ENCODE peak calls at places on chromosomes 11 and 22, in six cellular contexts. One of them, this sample, is unnamed.

GRCh38 chr22:49404576-49405199 is 423.0 kb downstream of the BRD1 start:
- DNase-seq in HFF-Myc: no peak
- DNase-seq in tibial nerve: no peak
- DNase-seq in A673: no peak
- DNase-seq in aorta: no peak
- DNase-seq in Jurkat, Clone E6-1: no peak
- DNase-seq in this sample: no peak

GRCh38 chr22:48745842-48746788 is 1081.6 kb downstream of the BRD1 start:
- DNase-seq in HFF-Myc: no peak
- DNase-seq in tibial nerve: no peak
- DNase-seq in aorta: no peak
- DNase-seq in A673: no peak
- DNase-seq in Jurkat, Clone E6-1: no peak
- DNase-seq in this sample: no peak

GRCh38 chr22:28629420-28630184 is 50.0 kb downstream of the TTC28 start:
- DNase-seq in A673: peak
- DNase-seq in aorta: no peak
- DNase-seq in tibial nerve: no peak
- DNase-seq in HFF-Myc: no peak
- DNase-seq in Jurkat, Clone E6-1: no peak
- DNase-seq in this sample: no peak

GRCh38 chr11:122038543-122038942 is 77.5 kb downstream of the BLID start:
- DNase-seq in A673: peak
- DNase-seq in Jurkat, Clone E6-1: no peak
- DNase-seq in tibial nerve: no peak
- DNase-seq in aorta: no peak
- DNase-seq in HFF-Myc: peak
- DNase-seq in this sample: no peak

GRCh38 chr11:122697636-122698167 is 42.2 kb downstream of the UBASH3B start:
- DNase-seq in HFF-Myc: no peak
- DNase-seq in aorta: no peak
- DNase-seq in Jurkat, Clone E6-1: peak
- DNase-seq in A673: peak
- DNase-seq in tibial nerve: no peak
- DNase-seq in this sample: no peak

GRCh38 chr11:46322759-46323158 is 24.5 kb upstream of the DGKZ start:
- DNase-seq in tibial nerve: no peak
- DNase-seq in Jurkat, Clone E6-1: no peak
- DNase-seq in HFF-Myc: no peak
- DNase-seq in A673: peak
- DNase-seq in aorta: no peak
- DNase-seq in this sample: no peak

GRCh38 chr11:130940706-130941105 is 24.4 kb upstream of the SNX19 start:
- DNase-seq in tibial nerve: no peak
- DNase-seq in aorta: no peak
- DNase-seq in Jurkat, Clone E6-1: no peak
- DNase-seq in HFF-Myc: peak
- DNase-seq in A673: no peak
- DNase-seq in this sample: no peak

GRCh38 chr11:122439911-122440782 is 215.4 kb upstream of the UBASH3B start:
- DNase-seq in tibial nerve: no peak
- DNase-seq in Jurkat, Clone E6-1: no peak
- DNase-seq in HFF-Myc: no peak
- DNase-seq in A673: peak
- DNase-seq in aorta: no peak
- DNase-seq in this sample: peak

GRCh38 chr11:74695705-74696280 is 35.4 kb downstream of the CHRDL2 start:
- DNase-seq in tibial nerve: no peak
- DNase-seq in A673: no peak
- DNase-seq in HFF-Myc: no peak
- DNase-seq in Jurkat, Clone E6-1: no peak
- DNase-seq in aorta: no peak
- DNase-seq in this sample: no peak

GRCh38 chr11:75924966-75925784 is 110.2 kb downstream of the UVRAG start:
- DNase-seq in aorta: no peak
- DNase-seq in A673: no peak
- DNase-seq in tibial nerve: no peak
- DNase-seq in Jurkat, Clone E6-1: no peak
- DNase-seq in HFF-Myc: no peak
- DNase-seq in this sample: no peak

GRCh38 chr11:40388097-40388818 is 1071.2 kb downstream of the LRRC4C start:
- DNase-seq in HFF-Myc: peak
- DNase-seq in A673: no peak
- DNase-seq in aorta: no peak
- DNase-seq in tibial nerve: no peak
- DNase-seq in Jurkat, Clone E6-1: no peak
- DNase-seq in this sample: no peak

GRCh38 chr22:36922097-36922608 is 8.7 kb downstream of the CSF2RB start:
- DNase-seq in Jurkat, Clone E6-1: no peak
- DNase-seq in tibial nerve: no peak
- DNase-seq in HFF-Myc: no peak
- DNase-seq in A673: no peak
- DNase-seq in aorta: no peak
- DNase-seq in this sample: no peak

GRCh38 chr22:49047461-49047860 is 780.2 kb downstream of the BRD1 start:
- DNase-seq in Jurkat, Clone E6-1: no peak
- DNase-seq in tibial nerve: no peak
- DNase-seq in A673: no peak
- DNase-seq in HFF-Myc: no peak
- DNase-seq in aorta: no peak
- DNase-seq in this sample: no peak

GRCh38 chr11:84685976-84686375 is 941.2 kb downstream of the DLG2 start:
- DNase-seq in aorta: no peak
- DNase-seq in HFF-Myc: no peak
- DNase-seq in Jurkat, Clone E6-1: no peak
- DNase-seq in tibial nerve: no peak
- DNase-seq in A673: no peak
- DNase-seq in this sample: no peak

GRCh38 chr11:69537126-69537525 is 55.7 kb downstream of the LINC01488 start:
- DNase-seq in HFF-Myc: no peak
- DNase-seq in tibial nerve: no peak
- DNase-seq in Jurkat, Clone E6-1: no peak
- DNase-seq in aorta: no peak
- DNase-seq in A673: no peak
- DNase-seq in this sample: no peak

GRCh38 chr22:30253205-30253852 is 6.8 kb upstream of the LIF start:
- DNase-seq in tibial nerve: peak
- DNase-seq in A673: no peak
- DNase-seq in HFF-Myc: no peak
- DNase-seq in Jurkat, Clone E6-1: no peak
- DNase-seq in aorta: peak
- DNase-seq in this sample: peak

GRCh38 chr22:24810043-24810749 is 4.2 kb downstream of the SGSM1 start:
- DNase-seq in A673: no peak
- DNase-seq in aorta: peak
- DNase-seq in HFF-Myc: no peak
- DNase-seq in tibial nerve: no peak
- DNase-seq in Jurkat, Clone E6-1: no peak
- DNase-seq in this sample: no peak

GRCh38 chr11:119990306-119991021 is 147.4 kb downstream of the TRIM29 start:
- DNase-seq in Jurkat, Clone E6-1: no peak
- DNase-seq in A673: no peak
- DNase-seq in tibial nerve: no peak
- DNase-seq in HFF-Myc: peak
- DNase-seq in aorta: peak
- DNase-seq in this sample: peak

GRCh38 chr11:30228323-30228884 is 2.4 kb upstream of the FSHB start:
- DNase-seq in A673: no peak
- DNase-seq in Jurkat, Clone E6-1: no peak
- DNase-seq in aorta: no peak
- DNase-seq in HFF-Myc: no peak
- DNase-seq in tibial nerve: no peak
- DNase-seq in this sample: no peak

GRCh38 chr11:1221848-1222311 is 986 bp upstream of the MUC5B start:
- DNase-seq in Jurkat, Clone E6-1: no peak
- DNase-seq in aorta: peak
- DNase-seq in tibial nerve: no peak
- DNase-seq in HFF-Myc: no peak
- DNase-seq in A673: no peak
- DNase-seq in this sample: no peak

GRCh38 chr11:43578346-43579170 is 102.0 kb upstream of the HSD17B12 start:
- DNase-seq in A673: no peak
- DNase-seq in aorta: no peak
- DNase-seq in tibial nerve: no peak
- DNase-seq in HFF-Myc: no peak
- DNase-seq in Jurkat, Clone E6-1: no peak
- DNase-seq in this sample: no peak

GRCh38 chr11:132312616-132313210 is 942.3 kb downstream of the NTM start:
- DNase-seq in A673: peak
- DNase-seq in Jurkat, Clone E6-1: peak
- DNase-seq in aorta: no peak
- DNase-seq in tibial nerve: no peak
- DNase-seq in HFF-Myc: peak
- DNase-seq in this sample: no peak

GRCh38 chr11:46905806-46906205 is 12.5 kb downstream of the LRP4 start:
- DNase-seq in Jurkat, Clone E6-1: no peak
- DNase-seq in aorta: no peak
- DNase-seq in tibial nerve: no peak
- DNase-seq in HFF-Myc: no peak
- DNase-seq in A673: no peak
- DNase-seq in this sample: no peak

GRCh38 chr11:134017773-134018430 is 51.0 kb upstream of the JAM3 start:
- DNase-seq in tibial nerve: no peak
- DNase-seq in Jurkat, Clone E6-1: no peak
- DNase-seq in aorta: no peak
- DNase-seq in HFF-Myc: no peak
- DNase-seq in A673: no peak
- DNase-seq in this sample: no peak

GRCh38 chr11:134022748-134023147 is 46.1 kb upstream of the JAM3 start:
- DNase-seq in HFF-Myc: no peak
- DNase-seq in tibial nerve: no peak
- DNase-seq in A673: no peak
- DNase-seq in Jurkat, Clone E6-1: no peak
- DNase-seq in aorta: no peak
- DNase-seq in this sample: no peak

GRCh38 chr11:134021326-134021725 is 47.5 kb upstream of the JAM3 start:
- DNase-seq in aorta: no peak
- DNase-seq in HFF-Myc: no peak
- DNase-seq in A673: no peak
- DNase-seq in tibial nerve: no peak
- DNase-seq in Jurkat, Clone E6-1: no peak
- DNase-seq in this sample: no peak

GRCh38 chr11:134019500-134019899 is 49.4 kb upstream of the JAM3 start:
- DNase-seq in tibial nerve: no peak
- DNase-seq in HFF-Myc: no peak
- DNase-seq in A673: no peak
- DNase-seq in Jurkat, Clone E6-1: no peak
- DNase-seq in aorta: no peak
- DNase-seq in this sample: no peak

DNA sequence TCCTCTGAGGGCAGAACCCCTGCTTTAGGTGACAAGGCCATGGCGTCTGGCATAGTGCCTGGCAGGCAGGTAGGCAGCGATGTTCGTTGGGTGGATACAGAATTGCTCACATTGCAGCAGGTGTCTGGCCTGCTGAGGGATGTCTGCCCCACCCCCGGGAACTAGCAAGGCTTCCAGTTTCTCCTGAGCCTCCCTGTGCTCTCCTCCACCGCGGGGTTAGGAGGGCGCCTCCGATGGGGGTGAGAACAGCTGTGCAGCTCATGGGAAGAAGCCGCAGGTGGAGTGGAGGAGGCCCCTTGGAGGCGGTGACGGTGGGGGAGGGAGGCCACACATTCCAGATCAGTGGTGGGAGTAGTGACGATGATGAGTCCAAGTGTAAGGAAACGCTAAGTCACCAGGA is 48.3 kb upstream of the JAM3 start:
- DNase-seq in tibial nerve: no peak
- DNase-seq in HFF-Myc: no peak
- DNase-seq in Jurkat, Clone E6-1: no peak
- DNase-seq in A673: no peak
- DNase-seq in aorta: no peak
- DNase-seq in this sample: no peak
- H3K4me3 ChIP-seq in tibial nerve: no peak
- H3K4me3 ChIP-seq in HFF-Myc: no peak
- H3K4me3 ChIP-seq in Jurkat, Clone E6-1: no peak
- H3K4me3 ChIP-seq in A673: no peak
- H3K4me3 ChIP-seq in aorta: no peak
- H3K4me3 ChIP-seq in this sample: no peak

DNA sequence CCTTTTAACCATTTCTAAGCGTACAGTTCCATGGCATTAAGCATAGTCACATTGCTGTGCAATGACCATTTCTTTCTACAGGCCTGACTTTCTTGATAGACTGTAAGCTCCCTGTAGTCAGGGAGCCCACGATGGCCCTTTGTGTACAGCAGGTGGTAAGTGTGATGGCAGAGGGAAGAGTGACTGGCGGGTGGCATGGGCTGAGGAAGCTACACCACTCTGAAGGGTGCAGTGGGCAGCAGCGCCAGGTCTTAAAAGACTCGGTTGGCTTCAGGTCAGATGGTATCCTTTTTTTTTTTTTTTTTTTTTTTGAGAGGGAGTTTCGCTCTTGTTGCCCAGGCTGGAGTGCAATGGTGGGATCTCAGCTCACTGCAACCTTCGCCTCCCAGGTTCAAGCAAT is 1.6 kb downstream of the PPM1F start:
- DNase-seq in A673: no peak
- DNase-seq in tibial nerve: no peak
- DNase-seq in aorta: no peak
- DNase-seq in HFF-Myc: no peak
- DNase-seq in Jurkat, Clone E6-1: no peak
- DNase-seq in this sample: no peak
- H3K4me3 ChIP-seq in A673: no peak
- H3K4me3 ChIP-seq in tibial nerve: no peak
- H3K4me3 ChIP-seq in aorta: no peak
- H3K4me3 ChIP-seq in HFF-Myc: no peak
- H3K4me3 ChIP-seq in Jurkat, Clone E6-1: no peak
- H3K4me3 ChIP-seq in this sample: no peak

GRCh38 chr11:125901872-125902271 is 1.1 kb downstream of the PUS3 start:
- DNase-seq in HFF-Myc: no peak
- DNase-seq in Jurkat, Clone E6-1: no peak
- DNase-seq in A673: no peak
- DNase-seq in tibial nerve: no peak
- DNase-seq in aorta: no peak
- DNase-seq in this sample: no peak

GRCh38 chr11:125902927-125903752 is at the start of gene PUS3:
- DNase-seq in tibial nerve: peak
- DNase-seq in A673: peak
- DNase-seq in aorta: peak
- DNase-seq in Jurkat, Clone E6-1: peak
- DNase-seq in HFF-Myc: peak
- DNase-seq in this sample: peak

GRCh38 chr11:125903753-125904659 is at the start of gene DDX25:
- DNase-seq in HFF-Myc: no peak
- DNase-seq in A673: peak
- DNase-seq in tibial nerve: no peak
- DNase-seq in Jurkat, Clone E6-1: peak
- DNase-seq in aorta: no peak
- DNase-seq in this sample: peak

GRCh38 chr11:125904678-125905077 is 370 bp downstream of the DDX25 start:
- DNase-seq in HFF-Myc: no peak
- DNase-seq in Jurkat, Clone E6-1: no peak
- DNase-seq in tibial nerve: no peak
- DNase-seq in A673: no peak
- DNase-seq in aorta: no peak
- DNase-seq in this sample: no peak

GRCh38 chr11:125902315-125902926 is 585 bp downstream of the PUS3 start:
- DNase-seq in aorta: no peak
- DNase-seq in A673: no peak
- DNase-seq in tibial nerve: no peak
- DNase-seq in Jurkat, Clone E6-1: no peak
- DNase-seq in HFF-Myc: no peak
- DNase-seq in this sample: no peak
- H3K4me3 ChIP-seq in aorta: peak
- H3K4me3 ChIP-seq in A673: peak
- H3K4me3 ChIP-seq in tibial nerve: peak
- H3K4me3 ChIP-seq in Jurkat, Clone E6-1: peak
- H3K4me3 ChIP-seq in HFF-Myc: peak
- H3K4me3 ChIP-seq in this sample: peak

GRCh38 chr11:20113147-20113435 is 47.2 kb downstream of the DBX1 start:
- DNase-seq in Jurkat, Clone E6-1: no peak
- DNase-seq in HFF-Myc: no peak
- DNase-seq in aorta: no peak
- DNase-seq in A673: no peak
- DNase-seq in tibial nerve: no peak
- DNase-seq in this sample: peak
- H3K4me3 ChIP-seq in Jurkat, Clone E6-1: no peak
- H3K4me3 ChIP-seq in HFF-Myc: no peak
- H3K4me3 ChIP-seq in aorta: no peak
- H3K4me3 ChIP-seq in A673: no peak
- H3K4me3 ChIP-seq in tibial nerve: no peak
- H3K4me3 ChIP-seq in this sample: no peak

This sample was measured in body of pancreas.